ENCODE peak calls at places on chromosome 13, in seven cellular contexts. R is K562, C is stomach, G is HepG2, E is SK-N-SH, U is esophagus muscularis mucosa, V is suprapubic skin. I is an unnamed sample.

GRCh38 chr13:22012676-22013075 is 341.8 kb downstream of the FGF9 start:
- DNase-seq in R (no peak), E (no peak), V (no peak), G (no peak), C (no peak), U (no peak), I (no peak)

GRCh38 chr13:114311908-114312307 is 2.4 kb upstream of the CHAMP1 start:
- DNase-seq in U (no peak), G (no peak), R (no peak), C (no peak), E (no peak), V (no peak), I (no peak)

GRCh38 chr13:50334944-50335343 is 319.7 kb downstream of the KCNRG start:
- DNase-seq in G (peak), V (no peak), C (no peak), U (no peak), E (no peak), R (peak), I (no peak)

GRCh38 chr13:20412761-20413355 is 112.8 kb downstream of the CRYL1 start:
- DNase-seq in U (no peak), G (no peak), V (no peak), E (no peak), R (no peak), C (no peak), I (no peak)

GRCh38 chr13:75705395-75705794 is 69.3 kb downstream of the LMO7 start:
- DNase-seq in C (no peak), E (no peak), R (no peak), V (no peak), G (no peak), U (no peak), I (no peak)

GRCh38 chr13:33409673-33410072 is 124.1 kb upstream of the STARD13 start:
- DNase-seq in C (no peak), E (no peak), V (no peak), R (no peak), U (no peak), G (no peak), I (no peak)

GRCh38 chr13:77300176-77301141 is 26.4 kb downstream of the MYCBP2 start:
- DNase-seq in C (no peak), E (no peak), G (no peak), U (no peak), V (no peak), R (no peak), I (no peak)

GRCh38 chr13:113216165-113217056 is 7.0 kb downstream of the CUL4A start:
- DNase-seq in G (peak), V (no peak), C (peak), E (no peak), R (peak), U (no peak), I (peak)

GRCh38 chr13:112951674-112952371 is 17.2 kb upstream of the MCF2L start:
- DNase-seq in V (no peak), C (no peak), R (no peak), U (no peak), E (no peak), G (peak), I (no peak)

GRCh38 chr13:85970727-85971126 is 171.5 kb upstream of the SLITRK6 start:
- DNase-seq in R (no peak), C (no peak), U (no peak), E (no peak), G (no peak), V (no peak), I (no peak)

GRCh38 chr13:57631607-57632275 is at the start of gene PCDH17:
- DNase-seq in E (peak), G (no peak), R (no peak), C (peak), V (no peak), U (no peak), I (peak)

GRCh38 chr13:87677334-87678234 is 6.4 kb downstream of the SLITRK5 start:
- DNase-seq in G (peak), U (no peak), E (peak), C (no peak), R (no peak), V (peak), I (peak)

GRCh38 chr13:33931397-33931987 is 113.5 kb downstream of the RFC3 start:
- DNase-seq in C (no peak), V (no peak), R (peak), E (peak), U (no peak), G (peak), I (no peak)

GRCh38 chr13:113804017-113804702 is 45.1 kb downstream of the TMEM255B start:
- DNase-seq in U (no peak), C (no peak), V (peak), E (no peak), G (no peak), R (no peak), I (no peak)

GRCh38 chr13:93577105-93577504 is 350.5 kb downstream of the GPC6 start:
- DNase-seq in E (no peak), V (no peak), G (no peak), R (no peak), C (no peak), U (no peak), I (no peak)

GRCh38 chr13:27200413-27201066 is 28.9 kb upstream of the USP12 start:
- DNase-seq in R (no peak), G (no peak), V (no peak), E (no peak), C (no peak), U (no peak), I (no peak)

GRCh38 chr13:107678075-107678689 is 537.2 kb downstream of the LIG4 start:
- DNase-seq in C (no peak), R (no peak), U (no peak), G (no peak), V (no peak), E (peak), I (no peak)

GRCh38 chr13:111937763-111938375 is 129.1 kb upstream of the SOX1 start:
- DNase-seq in U (no peak), E (no peak), G (no peak), R (no peak), C (peak), V (no peak), I (no peak)

GRCh38 chr13:76027131-76027530 is 391.0 kb downstream of the LMO7 start:
- DNase-seq in U (no peak), G (no peak), E (no peak), V (no peak), R (no peak), C (no peak), I (no peak)

GRCh38 chr13:44075113-44075512 is 195.4 kb downstream of the LACC1 start:
- DNase-seq in G (no peak), V (no peak), U (no peak), R (no peak), E (no peak), C (no peak), I (no peak)

GRCh38 chr13:67095621-67096020 is 134.5 kb downstream of the PCDH9 start:
- DNase-seq in V (no peak), U (no peak), R (no peak), C (no peak), G (no peak), E (no peak), I (no peak)

GRCh38 chr13:80399340-80400163 is 58.6 kb upstream of the SPRY2 start:
- DNase-seq in R (no peak), U (no peak), V (no peak), G (no peak), C (peak), E (no peak), I (peak)

GRCh38 chr13:21613791-21614190 is 9.8 kb upstream of the MICU2 start:
- DNase-seq in E (no peak), G (no peak), R (no peak), U (no peak), C (no peak), V (no peak), I (no peak)

GRCh38 chr13:48489003-48489402 is 43.9 kb downstream of the RCBTB2 start:
- DNase-seq in G (no peak), U (no peak), E (no peak), R (no peak), V (no peak), C (no peak), I (no peak)

GRCh38 chr13:114131581-114132418 is 623 bp downstream of the RASA3 start:
- DNase-seq in U (no peak), V (no peak), R (peak), G (no peak), C (no peak), E (peak), I (no peak)

GRCh38 chr13:99974296-99974938 is 2.9 kb upstream of the ZIC5 start:
- DNase-seq in U (no peak), V (no peak), G (no peak), C (no peak), E (peak), R (no peak), I (no peak)

GRCh38 chr13:65670014-65670625 is 1560.0 kb downstream of the PCDH9 start:
- DNase-seq in E (no peak), C (no peak), U (no peak), G (no peak), R (no peak), V (no peak), I (no peak)

GRCh38 chr13:33180009-33180804 is 105.3 kb downstream of the STARD13 start:
- DNase-seq in C (no peak), E (no peak), R (no peak), V (no peak), U (no peak), G (peak), I (no peak)

GRCh38 chr13:19681517-19681916 is 48.1 kb downstream of the MPHOSPH8 start:
- DNase-seq in V (no peak), C (no peak), E (no peak), G (no peak), R (no peak), U (no peak), I (no peak)

GRCh38 chr13:21033866-21034601 is 27.4 kb downstream of the LATS2 start:
- DNase-seq in E (no peak), R (no peak), V (no peak), G (no peak), U (no peak), C (peak), I (no peak)

GRCh38 chr13:39451860-39452301 is 151.1 kb downstream of the LHFPL6 start:
- DNase-seq in G (no peak), U (no peak), V (no peak), E (no peak), R (no peak), C (no peak), I (peak)

GRCh38 chr13:43364210-43365041 is 341.0 kb downstream of the DNAJC15 start:
- DNase-seq in V (no peak), E (no peak), U (peak), R (no peak), C (no peak), G (no peak), I (no peak)

GRCh38 chr13:95678967-95679366 is 2.0 kb downstream of the DNAJC3 start:
- DNase-seq in R (no peak), E (no peak), V (no peak), G (no peak), C (no peak), U (no peak), I (no peak)
- H3K4me3 ChIP-seq in R (peak), E (no peak), V (peak), G (peak), C (peak), U (no peak), I (no peak)

GRCh38 chr13:73462241-73462640 is 403.4 kb downstream of the KLF5 start:
- DNase-seq in R (no peak), U (no peak), C (no peak), V (no peak), E (no peak), G (no peak), I (no peak)
- TF ChIP-seq POLR2AphosphoS5 in R (no peak), U (no peak), C (no peak), V (no peak), E (no peak), G (no peak), I (no peak)

GRCh38 chr13:98452851-98453250 is 124.1 kb downstream of the STK24 start:
- DNase-seq in U (no peak), G (no peak), C (no peak), E (no peak), R (no peak), V (no peak), I (no peak)

GRCh38 chr13:98450012-98450411 is 126.9 kb downstream of the STK24 start:
- DNase-seq in G (no peak), V (no peak), C (no peak), E (no peak), R (no peak), U (no peak), I (no peak)

GRCh38 chr13:98450495-98451167 is 126.3 kb downstream of the STK24 start:
- DNase-seq in R (no peak), U (no peak), C (no peak), G (peak), V (no peak), E (no peak), I (no peak)

GRCh38 chr13:98453254-98453843 is 123.6 kb downstream of the STK24 start:
- DNase-seq in V (no peak), R (no peak), U (no peak), G (no peak), C (no peak), E (no peak), I (no peak)

DNA sequence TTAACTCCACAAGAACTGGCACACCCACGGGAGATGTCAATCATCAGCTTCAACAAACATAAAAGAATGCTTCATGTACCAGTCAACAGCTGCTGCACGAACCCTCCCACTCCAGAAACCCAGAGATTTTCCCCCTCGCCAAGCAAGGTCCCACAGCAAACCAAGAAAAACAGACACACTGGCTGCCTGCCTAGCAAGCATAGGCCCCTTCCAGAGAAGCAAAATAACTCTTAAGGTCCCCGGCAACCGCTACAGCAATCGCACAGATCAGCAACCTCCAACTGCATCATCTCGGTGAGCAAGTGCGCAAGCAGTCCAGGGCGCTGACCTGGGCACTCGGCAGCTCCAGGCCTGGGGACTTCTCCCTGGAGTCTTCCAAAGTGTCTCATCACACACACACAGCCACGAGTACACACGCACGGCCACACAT is 125.2 kb downstream of the STK24 start:
- DNase-seq in C (no peak), V (no peak), R (no peak), U (no peak), G (no peak), E (no peak), I (no peak)
- TF ChIP-seq EP300 in C (no peak), V (no peak), R (no peak), U (no peak), G (no peak), E (no peak), I (no peak)

GRCh38 chr13:101493541-101493940 is 41.1 kb downstream of the ITGBL1 start:
- DNase-seq in V (no peak), R (no peak), C (no peak), G (no peak), U (no peak), E (no peak), I (no peak)

DNA sequence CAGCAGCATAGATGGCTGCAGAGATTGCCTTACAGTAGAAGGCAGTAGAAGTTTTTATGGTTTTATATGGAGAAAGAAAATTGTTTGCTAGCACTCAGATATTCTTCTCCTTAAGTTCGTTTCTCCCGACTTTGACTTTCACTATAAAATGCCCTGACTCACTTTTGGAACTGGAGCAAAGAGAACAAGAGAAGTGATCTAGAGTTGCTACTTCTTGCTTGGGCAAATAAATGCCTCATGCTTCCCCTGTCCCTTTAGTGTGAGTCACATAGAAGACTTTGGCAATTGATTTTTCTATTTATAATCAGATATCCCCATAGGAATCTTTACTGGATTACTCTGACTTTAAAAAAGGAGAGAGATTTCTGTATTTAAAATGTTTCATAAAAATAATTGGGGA is 46.9 kb downstream of the ITGBL1 start:
- DNase-seq in G (no peak), E (no peak), V (no peak), C (no peak), U (no peak), R (no peak), I (no peak)
- H3K4me3 ChIP-seq in G (no peak), E (no peak), V (no peak), C (no peak), U (no peak), R (no peak), I (no peak)

GRCh38 chr13:109496216-109496615 is 290.2 kb downstream of the IRS2 start:
- DNase-seq in R (no peak), V (no peak), U (no peak), G (no peak), E (no peak), C (no peak), I (no peak)

GRCh38 chr13:109497917-109498316 is 288.5 kb downstream of the IRS2 start:
- DNase-seq in E (no peak), C (no peak), V (no peak), G (no peak), U (no peak), R (no peak), I (no peak)

GRCh38 chr13:109500146-109500773 is 286.1 kb downstream of the IRS2 start:
- DNase-seq in U (no peak), C (no peak), R (no peak), V (no peak), G (no peak), E (peak), I (no peak)

GRCh38 chr13:109494955-109495354 is 291.4 kb downstream of the IRS2 start:
- DNase-seq in R (no peak), E (peak), G (no peak), V (no peak), U (no peak), C (no peak), I (no peak)
- TF ChIP-seq POLR2AphosphoS5 in R (no peak), E (peak), G (no peak), V (no peak), U (peak), C (no peak), I (no peak)

GRCh38 chr13:110405597-110406450 is 98.7 kb downstream of the COL4A2 start:
- DNase-seq in C (no peak), E (no peak), G (no peak), U (no peak), R (no peak), V (no peak), I (no peak)
- TF ChIP-seq EP300 in C (no peak), E (no peak), G (no peak), U (peak), R (no peak), V (no peak), I (peak)

GRCh38 chr13:106570354-106570822 is 2.5 kb upstream of the ARGLU1 start:
- DNase-seq in V (peak), C (peak), E (peak), R (peak), G (no peak), U (no peak), I (peak)
- H3K4me3 ChIP-seq in V (no peak), C (no peak), E (no peak), R (peak), G (no peak), U (no peak), I (no peak)